ENCODE peak calls at places on chromosomes 1 and 21, in five cellular contexts. F, B, Q, Z and O are unnamed samples.

GRCh38 chr1:114258633-114259032 is 105.0 kb upstream of the SYT6 start:
- DNase-seq in F (no peak), B (no peak), Q (no peak), Z (no peak), O (no peak)

GRCh38 chr1:47241114-47242113 is 9.4 kb upstream of the TAL1 start:
- DNase-seq in F (no peak), B (peak; percentile 78), Q (no peak), Z (no peak), O (no peak)

GRCh38 chr1:5810131-5810530 is 182.1 kb downstream of the NPHP4 start:
- DNase-seq in F (no peak), B (no peak), Q (no peak), Z (no peak), O (no peak)

GRCh38 chr1:20179369-20180172 is 6.3 kb upstream of the UBXN10 start:
- DNase-seq in F (no peak), B (no peak), Q (no peak), Z (no peak), O (no peak)

GRCh38 chr1:96425382-96426129 is 296.0 kb upstream of the PTBP2 start:
- DNase-seq in F (no peak), B (no peak), Q (no peak), Z (no peak), O (no peak)

GRCh38 chr1:14910947-14911721 is 242.4 kb upstream of the TMEM51 start:
- DNase-seq in F (no peak), B (no peak), Q (no peak), Z (no peak), O (no peak)

GRCh38 chr1:221891708-221892107 is 149.8 kb upstream of the DUSP10 start:
- DNase-seq in F (no peak), B (no peak), Q (no peak), Z (no peak), O (no peak)

GRCh38 chr1:39900662-39901485 is 843 bp downstream of the MYCL start:
- DNase-seq in F (peak; percentile 64), B (peak; percentile 38), Q (no peak), Z (no peak), O (no peak)

GRCh38 chr1:93844262-93845045 is 34.6 kb downstream of the DNTTIP2 start:
- DNase-seq in F (peak; percentile 30), B (peak; percentile 87), Q (no peak), Z (no peak), O (no peak)

GRCh38 chr1:54125671-54126070 is 27.1 kb downstream of the CDCP2 start:
- DNase-seq in F (no peak), B (peak; percentile 38), Q (no peak), Z (no peak), O (no peak)

GRCh38 chr1:218481116-218481775 is 136.1 kb downstream of the TGFB2 start:
- DNase-seq in F (no peak), B (peak; percentile 50), Q (no peak), Z (no peak), O (no peak)

GRCh38 chr1:52659356-52659755 is 26.4 kb downstream of the SHISAL2A start:
- DNase-seq in F (no peak), B (no peak), Q (no peak), Z (no peak), O (no peak)

GRCh38 chr1:159913451-159914192 is 11.7 kb downstream of the TAGLN2 start:
- DNase-seq in F (no peak), B (no peak), Q (no peak), Z (no peak), O (no peak)

GRCh38 chr1:229003233-229004031 is 267.5 kb upstream of the RAB4A start:
- DNase-seq in F (no peak), B (no peak), Q (no peak), Z (no peak), O (no peak)

GRCh38 chr1:26582836-26583460 is 53.4 kb downstream of the RPS6KA1 start:
- DNase-seq in F (no peak), B (peak; percentile 5), Q (no peak), Z (no peak), O (no peak)

GRCh38 chr1:208107415-208107814 is 136.8 kb downstream of the PLXNA2 start:
- DNase-seq in F (no peak), B (no peak), Q (no peak), Z (no peak), O (no peak)

GRCh38 chr1:177615251-177615650 is 354.6 kb downstream of the SEC16B start:
- DNase-seq in F (no peak), B (no peak), Q (no peak), Z (no peak), O (no peak)

GRCh38 chr1:246128494-246129069 is 378.5 kb downstream of the SMYD3 start:
- DNase-seq in F (no peak), B (no peak), Q (no peak), Z (no peak), O (no peak)

GRCh38 chr21:37244506-37245083 is 22.5 kb downstream of the VPS26C start:
- DNase-seq in F (no peak), B (no peak), Q (no peak), Z (no peak), O (no peak)

GRCh38 chr1:163069142-163069541 is at the start of gene RGS4:
- DNase-seq in F (peak; percentile 72), B (peak; percentile 97), Q (peak; percentile 88), Z (no peak), O (no peak)

GRCh38 chr1:37851782-37852210 is 7.6 kb downstream of the MTF1 start:
- DNase-seq in F (no peak), B (peak; percentile 47), Q (no peak), Z (no peak), O (no peak)

GRCh38 chr1:234771642-234772344 is 161.8 kb upstream of the IRF2BP2 start:
- DNase-seq in F (no peak), B (no peak), Q (no peak), Z (no peak), O (no peak)

GRCh38 chr1:68317543-68317942 is 85.2 kb upstream of the WLS start:
- DNase-seq in F (no peak), B (no peak), Q (no peak), Z (no peak), O (no peak)

GRCh38 chr1:27116210-27116609 is 38.7 kb downstream of the SLC9A1 start:
- DNase-seq in F (no peak), B (no peak), Q (no peak), Z (no peak), O (no peak)

GRCh38 chr1:225811622-225812487 is 1.9 kb downstream of the EPHX1 start:
- DNase-seq in F (no peak), B (peak; percentile 33), Q (no peak), Z (no peak), O (no peak)

GRCh38 chr1:27638047-27638734 is 3.2 kb upstream of the FGR start:
- DNase-seq in F (no peak), B (no peak), Q (no peak), Z (no peak), O (no peak)

GRCh38 chr1:43344267-43344666 is 6.6 kb downstream of the MPL start:
- DNase-seq in F (no peak), B (peak; percentile 75), Q (no peak), Z (no peak), O (no peak)

GRCh38 chr1:91836307-91837056 is 49.5 kb downstream of the TGFBR3 start:
- DNase-seq in F (no peak), B (no peak), Q (no peak), Z (no peak), O (no peak)

GRCh38 chr1:65425697-65426096 is 5.2 kb downstream of the LEPR start:
- DNase-seq in F (no peak), B (peak; percentile 84), Q (peak; percentile 84), Z (no peak), O (no peak)

GRCh38 chr1:240712014-240712731 is 100.2 kb upstream of the GREM2 start:
- DNase-seq in F (no peak), B (peak; percentile 78), Q (no peak), Z (no peak), O (no peak)

GRCh38 chr1:208821939-208822338 is 577.8 kb upstream of the PLXNA2 start:
- DNase-seq in F (no peak), B (no peak), Q (no peak), Z (no peak), O (no peak)

GRCh38 chr1:68848017-68848416 is 351.1 kb upstream of the DEPDC1 start:
- DNase-seq in F (no peak), B (no peak), Q (no peak), Z (no peak), O (no peak)